ENCODE peak calls at places on chromosomes 16 and 17, in six cellular contexts. Q, Y, M, U, S and T are unnamed samples.

GRCh38 chr17:65231662-65232335 is 94.6 kb downstream of the RGS9 start:
- DNase-seq in Q (peak; percentile 59), Y (peak; percentile 73), M (peak; percentile 88), U (peak; percentile 51), S (peak; percentile 43), T (no peak)

GRCh38 chr17:27329146-27329805 is 35.4 kb downstream of the WSB1 start:
- DNase-seq in Q (no peak), Y (no peak), M (no peak), U (no peak), S (no peak), T (peak; percentile 49)

GRCh38 chr17:37708008-37708615 is 36.7 kb downstream of the HNF1B start:
- DNase-seq in Q (no peak), Y (no peak), M (no peak), U (peak; percentile 85), S (no peak), T (no peak)

GRCh38 chr16:71777329-71777728 is 31.3 kb downstream of the AP1G1 start:
- DNase-seq in Q (no peak), Y (no peak), M (no peak), U (no peak), S (no peak), T (no peak)

GRCh38 chr17:43909537-43910231 is 2.3 kb upstream of the MPP2 start:
- DNase-seq in Q (no peak), Y (no peak), M (no peak), U (no peak), S (no peak), T (no peak)

GRCh38 chr17:10646393-10646990 is 10.6 kb downstream of the MYH3 start:
- DNase-seq in Q (peak; percentile 86), Y (peak; percentile 83), M (peak; percentile 70), U (peak; percentile 72), S (peak; percentile 74), T (no peak)

GRCh38 chr16:67142342-67142741 is 8.5 kb downstream of the B3GNT9 start:
- DNase-seq in Q (no peak), Y (no peak), M (no peak), U (no peak), S (no peak), T (no peak)

GRCh38 chr17:36088559-36089376 is 1.2 kb downstream of the CCL3 start:
- DNase-seq in Q (no peak), Y (no peak), M (no peak), U (no peak), S (no peak), T (no peak)

GRCh38 chr17:66783656-66784381 is 51.1 kb upstream of the CACNG5 start:
- DNase-seq in Q (no peak), Y (no peak), M (no peak), U (no peak), S (no peak), T (no peak)

GRCh38 chr17:57447357-57448019 is 191.2 kb downstream of the MSI2 start:
- DNase-seq in Q (no peak), Y (no peak), M (no peak), U (no peak), S (no peak), T (no peak)

GRCh38 chr17:1882836-1883235 is 53.0 kb downstream of the RPA1 start:
- DNase-seq in Q (no peak), Y (peak; percentile 41), M (peak; percentile 24), U (peak; percentile 15), S (no peak), T (no peak)

GRCh38 chr16:26569793-26570192 is 496.9 kb upstream of the C16orf82 start:
- DNase-seq in Q (peak; percentile 6), Y (peak; percentile 36), M (no peak), U (peak; percentile 4), S (no peak), T (no peak)

GRCh38 chr17:42673885-42674754 is 2.7 kb downstream of the PLEKHH3 start:
- DNase-seq in Q (no peak), Y (peak; percentile 75), M (peak; percentile 50), U (peak; percentile 54), S (no peak), T (no peak)

GRCh38 chr17:83156408-83156807 is 77.0 kb downstream of the METRNL start:
- DNase-seq in Q (no peak), Y (no peak), M (no peak), U (no peak), S (no peak), T (peak; percentile 27)

GRCh38 chr16:20879175-20880053 is 20.7 kb downstream of the DCUN1D3 start:
- DNase-seq in Q (no peak), Y (no peak), M (peak; percentile 74), U (no peak), S (no peak), T (no peak)

GRCh38 chr17:77842148-77842905 is 116.2 kb upstream of the TNRC6C start:
- DNase-seq in Q (no peak), Y (peak; percentile 8), M (peak; percentile 38), U (no peak), S (no peak), T (no peak)

GRCh38 chr16:57728336-57729181 is 7.0 kb upstream of the KATNB1 start:
- DNase-seq in Q (no peak), Y (no peak), M (no peak), U (no peak), S (no peak), T (no peak)

GRCh38 chr16:57725976-57726375 is 9.6 kb upstream of the KATNB1 start:
- DNase-seq in Q (no peak), Y (no peak), M (no peak), U (no peak), S (no peak), T (no peak)

GRCh38 chr16:57726433-57726947 is 9.1 kb upstream of the KATNB1 start:
- DNase-seq in Q (no peak), Y (no peak), M (no peak), U (no peak), S (no peak), T (no peak)

GRCh38 chr16:57729182-57729484 is 6.4 kb upstream of the KATNB1 start:
- DNase-seq in Q (no peak), Y (no peak), M (no peak), U (no peak), S (no peak), T (no peak)

DNA sequence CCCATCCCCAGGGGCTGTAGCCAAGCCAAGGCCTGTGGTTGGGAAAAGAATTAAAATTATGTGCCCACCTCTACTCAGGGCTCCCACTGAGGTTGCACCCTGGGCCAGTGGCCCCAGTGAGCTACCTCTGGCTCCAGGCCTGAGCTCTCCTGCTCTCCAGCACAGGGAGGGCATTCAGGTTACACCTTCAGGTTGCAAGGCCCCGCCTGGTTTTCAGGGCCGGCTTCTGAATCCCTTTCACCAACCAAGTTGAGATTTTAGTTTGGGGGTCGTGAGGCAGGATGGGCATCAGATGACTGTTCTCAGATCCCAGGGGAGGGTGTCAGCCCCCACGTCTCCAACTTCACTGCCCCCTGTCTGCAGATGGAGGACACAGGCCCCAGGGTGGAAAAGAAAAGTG is 8.0 kb upstream of the KATNB1 start:
- DNase-seq in Q (no peak), Y (no peak), M (no peak), U (no peak), S (no peak), T (no peak)
- TF ChIP-seq CTCF in Q (no peak), Y (no peak), M (no peak), U (no peak), S (no peak), T (no peak)

DNA sequence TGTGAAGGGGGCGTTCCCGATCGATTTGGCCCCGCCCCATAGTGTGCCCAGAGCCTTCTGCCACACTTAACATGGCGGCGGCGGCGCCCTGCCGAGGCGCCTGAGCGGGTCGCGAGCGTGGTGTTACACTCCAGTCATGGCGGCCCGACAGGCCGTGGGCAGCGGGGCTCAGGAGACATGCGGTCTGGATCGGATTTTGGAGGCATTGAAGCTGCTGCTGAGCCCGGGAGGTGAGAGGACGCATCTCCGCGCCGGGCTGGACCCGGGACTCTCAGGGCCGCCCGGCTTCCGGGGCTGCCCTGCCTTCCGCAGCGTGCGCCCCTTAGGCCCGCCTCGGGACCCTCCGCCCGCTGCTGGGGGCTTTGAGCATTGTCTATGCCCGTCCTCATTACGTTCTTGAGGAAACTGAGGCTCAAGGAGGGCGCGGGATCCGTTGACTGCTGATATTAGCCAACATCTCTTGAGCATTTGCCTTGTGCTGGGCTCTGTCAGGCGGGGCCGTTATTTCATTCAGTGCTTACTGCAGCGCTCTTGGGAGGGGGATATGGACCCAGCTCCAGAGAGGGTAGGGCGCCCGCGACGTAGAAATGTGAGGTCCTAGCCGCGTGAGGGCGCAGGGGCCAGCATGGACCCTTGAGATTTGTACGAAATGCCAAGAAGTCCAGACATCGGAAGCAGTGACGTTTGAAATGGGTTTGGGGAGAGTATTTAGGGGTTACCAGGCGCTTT is at the start of gene TANGO6:
- DNase-seq in Q (peak; percentile 81), Y (peak; percentile 86), M (peak; percentile 68), U (peak; percentile 88), S (peak; percentile 73), T (peak; percentile 87)
- TF ChIP-seq CTCF in Q (peak; percentile 54), Y (no peak), M (peak; percentile 39), U (peak; percentile 15), S (peak; percentile 60), T (peak; percentile 71)

GRCh38 chr17:76543482-76544122 is 3.8 kb downstream of the PRCD start:
- DNase-seq in Q (no peak), Y (no peak), M (no peak), U (no peak), S (no peak), T (no peak)

GRCh38 chr17:76540381-76541300 is 797 bp downstream of the PRCD start:
- DNase-seq in Q (peak; percentile 86), Y (peak; percentile 95), M (peak; percentile 94), U (peak; percentile 94), S (peak; percentile 76), T (peak; percentile 92)

GRCh38 chr17:76542984-76543383 is 3.1 kb downstream of the PRCD start:
- DNase-seq in Q (no peak), Y (no peak), M (no peak), U (no peak), S (no peak), T (no peak)

GRCh38 chr17:76542566-76542971 is 2.7 kb downstream of the PRCD start:
- DNase-seq in Q (no peak), Y (no peak), M (no peak), U (no peak), S (no peak), T (no peak)

GRCh38 chr17:76541739-76542450 is 2.1 kb downstream of the PRCD start:
- DNase-seq in Q (no peak), Y (no peak), M (no peak), U (no peak), S (no peak), T (no peak)
- TF ChIP-seq CTCF in Q (no peak), Y (no peak), M (no peak), U (no peak), S (no peak), T (no peak)

GRCh38 chr16:23294260-23294659 is 7.8 kb upstream of the SCNN1B start:
- DNase-seq in Q (no peak), Y (no peak), M (no peak), U (no peak), S (no peak), T (no peak)

GRCh38 chr16:23298290-23298689 is 3.8 kb upstream of the SCNN1B start:
- DNase-seq in Q (no peak), Y (no peak), M (no peak), U (no peak), S (no peak), T (no peak)

GRCh38 chr16:23301251-23302044 is 654 bp upstream of the SCNN1B start:
- DNase-seq in Q (no peak), Y (no peak), M (no peak), U (no peak), S (no peak), T (no peak)

GRCh38 chr16:23293016-23293415 is 9.1 kb upstream of the SCNN1B start:
- DNase-seq in Q (no peak), Y (no peak), M (no peak), U (no peak), S (no peak), T (no peak)

GRCh38 chr16:23296994-23297393 is 5.1 kb upstream of the SCNN1B start:
- DNase-seq in Q (no peak), Y (peak; percentile 68), M (no peak), U (no peak), S (no peak), T (no peak)
- TF ChIP-seq CTCF in Q (peak; percentile 26), Y (no peak), M (no peak), U (peak; percentile 31), S (peak; percentile 22), T (peak; percentile 21)